ENCODE peak calls at places on chromosomes 6 and 20, in seven cellular contexts. One of them, this sample, is unnamed.
A peak's percentile ranks its signal among the peaks of the same experiment; 100 is the strongest.

GRCh38 chr6:39060467-39061160 is 12.0 kb downstream of the GLP1R start:
- DNase-seq in OCI-LY7: no peak
- DNase-seq in iPS DF 19.7: no peak
- DNase-seq in activated CD4-positive, alpha-beta T cell treated with anti-CD3 and anti-CD28 coated beads, Interleukin-2, amount 10 ng/mL, durations not matched to agents 7 days and 5 days: no peak
- DNase-seq in fibroblast of pulmonary artery: no peak
- DNase-seq in pons: no peak
- DNase-seq in body of pancreas: no peak
- DNase-seq in this sample: no peak

GRCh38 chr6:4774715-4775590 is 1.3 kb upstream of the CDYL start:
- DNase-seq in iPS DF 19.7: no peak
- DNase-seq in activated CD4-positive, alpha-beta T cell treated with anti-CD3 and anti-CD28 coated beads, Interleukin-2, amount 10 ng/mL, durations not matched to agents 7 days and 5 days: peak; percentile 11
- DNase-seq in fibroblast of pulmonary artery: no peak
- DNase-seq in OCI-LY7: no peak
- DNase-seq in pons: peak; percentile 32
- DNase-seq in body of pancreas: peak; percentile 31
- DNase-seq in this sample: peak; percentile 14

GRCh38 chr6:90578894-90579549 is 7.8 kb downstream of the MAP3K7 start:
- DNase-seq in body of pancreas: no peak
- DNase-seq in pons: no peak
- DNase-seq in fibroblast of pulmonary artery: no peak
- DNase-seq in activated CD4-positive, alpha-beta T cell treated with anti-CD3 and anti-CD28 coated beads, Interleukin-2, amount 10 ng/mL, durations not matched to agents 7 days and 5 days: no peak
- DNase-seq in OCI-LY7: no peak
- DNase-seq in iPS DF 19.7: no peak
- DNase-seq in this sample: no peak

GRCh38 chr20:35600176-35600995 is 15.2 kb upstream of the SPAG4 start:
- DNase-seq in activated CD4-positive, alpha-beta T cell treated with anti-CD3 and anti-CD28 coated beads, Interleukin-2, amount 10 ng/mL, durations not matched to agents 7 days and 5 days: no peak
- DNase-seq in body of pancreas: no peak
- DNase-seq in pons: no peak
- DNase-seq in OCI-LY7: no peak
- DNase-seq in fibroblast of pulmonary artery: no peak
- DNase-seq in iPS DF 19.7: no peak
- DNase-seq in this sample: no peak

GRCh38 chr6:153778216-153778615 is 260.8 kb upstream of the OPRM1 start:
- DNase-seq in iPS DF 19.7: no peak
- DNase-seq in pons: no peak
- DNase-seq in fibroblast of pulmonary artery: no peak
- DNase-seq in body of pancreas: no peak
- DNase-seq in OCI-LY7: no peak
- DNase-seq in activated CD4-positive, alpha-beta T cell treated with anti-CD3 and anti-CD28 coated beads, Interleukin-2, amount 10 ng/mL, durations not matched to agents 7 days and 5 days: no peak
- DNase-seq in this sample: no peak

GRCh38 chr6:73579389-73579788 is 58.6 kb upstream of the EEF1A1 start:
- DNase-seq in fibroblast of pulmonary artery: no peak
- DNase-seq in body of pancreas: no peak
- DNase-seq in activated CD4-positive, alpha-beta T cell treated with anti-CD3 and anti-CD28 coated beads, Interleukin-2, amount 10 ng/mL, durations not matched to agents 7 days and 5 days: no peak
- DNase-seq in iPS DF 19.7: no peak
- DNase-seq in OCI-LY7: no peak
- DNase-seq in pons: no peak
- DNase-seq in this sample: no peak

GRCh38 chr20:63968928-63969760 is 586 bp downstream of the ZNF512B start:
- DNase-seq in activated CD4-positive, alpha-beta T cell treated with anti-CD3 and anti-CD28 coated beads, Interleukin-2, amount 10 ng/mL, durations not matched to agents 7 days and 5 days: peak; percentile 40
- DNase-seq in OCI-LY7: no peak
- DNase-seq in body of pancreas: peak; percentile 19
- DNase-seq in pons: no peak
- DNase-seq in iPS DF 19.7: no peak
- DNase-seq in fibroblast of pulmonary artery: no peak
- DNase-seq in this sample: no peak

GRCh38 chr6:134750669-134751068 is 199.2 kb downstream of the ALDH8A1 start:
- DNase-seq in activated CD4-positive, alpha-beta T cell treated with anti-CD3 and anti-CD28 coated beads, Interleukin-2, amount 10 ng/mL, durations not matched to agents 7 days and 5 days: no peak
- DNase-seq in body of pancreas: no peak
- DNase-seq in iPS DF 19.7: no peak
- DNase-seq in OCI-LY7: no peak
- DNase-seq in fibroblast of pulmonary artery: no peak
- DNase-seq in pons: no peak
- DNase-seq in this sample: no peak

GRCh38 chr20:35434085-35435005 is 3.7 kb downstream of the GDF5 start:
- DNase-seq in fibroblast of pulmonary artery: peak; percentile 18
- DNase-seq in body of pancreas: no peak
- DNase-seq in iPS DF 19.7: no peak
- DNase-seq in activated CD4-positive, alpha-beta T cell treated with anti-CD3 and anti-CD28 coated beads, Interleukin-2, amount 10 ng/mL, durations not matched to agents 7 days and 5 days: no peak
- DNase-seq in pons: no peak
- DNase-seq in OCI-LY7: no peak
- DNase-seq in this sample: no peak

GRCh38 chr6:74510878-74511277 is 695.0 kb downstream of the COL12A1 start:
- DNase-seq in body of pancreas: no peak
- DNase-seq in activated CD4-positive, alpha-beta T cell treated with anti-CD3 and anti-CD28 coated beads, Interleukin-2, amount 10 ng/mL, durations not matched to agents 7 days and 5 days: no peak
- DNase-seq in fibroblast of pulmonary artery: peak; percentile 13
- DNase-seq in pons: no peak
- DNase-seq in iPS DF 19.7: no peak
- DNase-seq in OCI-LY7: no peak
- DNase-seq in this sample: peak; percentile 9